ENCODE peak calls at places on chromosomes 16 and 17, in ten cellular contexts. One of them, this sample, is unnamed.

GRCh38 chr16:88366032-88366703 is 16.6 kb upstream of the ZNF469 start:
- DNase-seq in stimulated activated CD8-positive, alpha-beta memory T cell treated with anti-CD3 and anti-CD28 coated beads, Interleukin-4, amount 100 ng/mL, for 24 hours: no peak
- DNase-seq in SW480: no peak
- DNase-seq in kidney: no peak
- DNase-seq in stimulated activated CD4-positive, alpha-beta T cell treated with anti-CD3 and anti-CD28 coated beads, Interleukin-2, amount 100 ng/mL, for 48 hours: no peak
- DNase-seq in activated T-helper 2 cell treated with anti-CD3 and anti-CD28 coated beads, Interferon-gamma antibody, Interleukin-2, Interleukin-4, amounts not matched to agents 10 μg/mL and 5 μg/mL and 100 μg/mL, durations not matched to agents 14 hours and 24 hours and 36 hours: no peak
- DNase-seq in RWPE1: no peak
- DNase-seq in psoas muscle: no peak
- DNase-seq in globus pallidus: no peak
- DNase-seq in left ventricle myocardium inferior: no peak
- DNase-seq in this sample: no peak

GRCh38 chr16:72172105-72173034 is at the start of gene PMFBP1:
- DNase-seq in stimulated activated CD4-positive, alpha-beta T cell treated with anti-CD3 and anti-CD28 coated beads, Interleukin-2, amount 100 ng/mL, for 48 hours: peak
- DNase-seq in SW480: peak
- DNase-seq in left ventricle myocardium inferior: no peak
- DNase-seq in psoas muscle: no peak
- DNase-seq in kidney: no peak
- DNase-seq in stimulated activated CD8-positive, alpha-beta memory T cell treated with anti-CD3 and anti-CD28 coated beads, Interleukin-4, amount 100 ng/mL, for 24 hours: no peak
- DNase-seq in globus pallidus: peak
- DNase-seq in RWPE1: peak
- DNase-seq in activated T-helper 2 cell treated with anti-CD3 and anti-CD28 coated beads, Interferon-gamma antibody, Interleukin-2, Interleukin-4, amounts not matched to agents 10 μg/mL and 5 μg/mL and 100 μg/mL, durations not matched to agents 14 hours and 24 hours and 36 hours: peak
- DNase-seq in this sample: no peak

GRCh38 chr16:50627419-50627818 is 53.7 kb downstream of the SNX20 start:
- DNase-seq in stimulated activated CD8-positive, alpha-beta memory T cell treated with anti-CD3 and anti-CD28 coated beads, Interleukin-4, amount 100 ng/mL, for 24 hours: peak
- DNase-seq in SW480: no peak
- DNase-seq in stimulated activated CD4-positive, alpha-beta T cell treated with anti-CD3 and anti-CD28 coated beads, Interleukin-2, amount 100 ng/mL, for 48 hours: peak
- DNase-seq in activated T-helper 2 cell treated with anti-CD3 and anti-CD28 coated beads, Interferon-gamma antibody, Interleukin-2, Interleukin-4, amounts not matched to agents 10 μg/mL and 5 μg/mL and 100 μg/mL, durations not matched to agents 14 hours and 24 hours and 36 hours: peak
- DNase-seq in globus pallidus: no peak
- DNase-seq in kidney: peak
- DNase-seq in psoas muscle: no peak
- DNase-seq in RWPE1: no peak
- DNase-seq in left ventricle myocardium inferior: peak
- DNase-seq in this sample: peak

GRCh38 chr16:82788919-82789318 is 162.2 kb downstream of the CDH13 start:
- DNase-seq in SW480: no peak
- DNase-seq in kidney: no peak
- DNase-seq in RWPE1: no peak
- DNase-seq in stimulated activated CD8-positive, alpha-beta memory T cell treated with anti-CD3 and anti-CD28 coated beads, Interleukin-4, amount 100 ng/mL, for 24 hours: no peak
- DNase-seq in activated T-helper 2 cell treated with anti-CD3 and anti-CD28 coated beads, Interferon-gamma antibody, Interleukin-2, Interleukin-4, amounts not matched to agents 10 μg/mL and 5 μg/mL and 100 μg/mL, durations not matched to agents 14 hours and 24 hours and 36 hours: no peak
- DNase-seq in psoas muscle: no peak
- DNase-seq in stimulated activated CD4-positive, alpha-beta T cell treated with anti-CD3 and anti-CD28 coated beads, Interleukin-2, amount 100 ng/mL, for 48 hours: no peak
- DNase-seq in globus pallidus: no peak
- DNase-seq in left ventricle myocardium inferior: no peak
- DNase-seq in this sample: no peak

GRCh38 chr16:53732296-53732929 is 28.5 kb downstream of the FTO start:
- DNase-seq in SW480: no peak
- DNase-seq in RWPE1: peak
- DNase-seq in psoas muscle: no peak
- DNase-seq in left ventricle myocardium inferior: no peak
- DNase-seq in kidney: no peak
- DNase-seq in stimulated activated CD8-positive, alpha-beta memory T cell treated with anti-CD3 and anti-CD28 coated beads, Interleukin-4, amount 100 ng/mL, for 24 hours: no peak
- DNase-seq in globus pallidus: no peak
- DNase-seq in stimulated activated CD4-positive, alpha-beta T cell treated with anti-CD3 and anti-CD28 coated beads, Interleukin-2, amount 100 ng/mL, for 48 hours: no peak
- DNase-seq in activated T-helper 2 cell treated with anti-CD3 and anti-CD28 coated beads, Interferon-gamma antibody, Interleukin-2, Interleukin-4, amounts not matched to agents 10 μg/mL and 5 μg/mL and 100 μg/mL, durations not matched to agents 14 hours and 24 hours and 36 hours: no peak
- DNase-seq in this sample: no peak

GRCh38 chr17:45740553-45741330 is 43.4 kb upstream of the CRHR1 start:
- DNase-seq in left ventricle myocardium inferior: no peak
- DNase-seq in SW480: peak
- DNase-seq in stimulated activated CD8-positive, alpha-beta memory T cell treated with anti-CD3 and anti-CD28 coated beads, Interleukin-4, amount 100 ng/mL, for 24 hours: peak
- DNase-seq in stimulated activated CD4-positive, alpha-beta T cell treated with anti-CD3 and anti-CD28 coated beads, Interleukin-2, amount 100 ng/mL, for 48 hours: peak
- DNase-seq in globus pallidus: peak
- DNase-seq in RWPE1: peak
- DNase-seq in psoas muscle: peak
- DNase-seq in activated T-helper 2 cell treated with anti-CD3 and anti-CD28 coated beads, Interferon-gamma antibody, Interleukin-2, Interleukin-4, amounts not matched to agents 10 μg/mL and 5 μg/mL and 100 μg/mL, durations not matched to agents 14 hours and 24 hours and 36 hours: peak
- DNase-seq in kidney: peak
- DNase-seq in this sample: no peak

GRCh38 chr16:2767891-2768290 is 9.2 kb downstream of the ELOB start:
- DNase-seq in left ventricle myocardium inferior: no peak
- DNase-seq in globus pallidus: no peak
- DNase-seq in stimulated activated CD8-positive, alpha-beta memory T cell treated with anti-CD3 and anti-CD28 coated beads, Interleukin-4, amount 100 ng/mL, for 24 hours: no peak
- DNase-seq in RWPE1: no peak
- DNase-seq in psoas muscle: no peak
- DNase-seq in SW480: no peak
- DNase-seq in activated T-helper 2 cell treated with anti-CD3 and anti-CD28 coated beads, Interferon-gamma antibody, Interleukin-2, Interleukin-4, amounts not matched to agents 10 μg/mL and 5 μg/mL and 100 μg/mL, durations not matched to agents 14 hours and 24 hours and 36 hours: no peak
- DNase-seq in kidney: peak
- DNase-seq in stimulated activated CD4-positive, alpha-beta T cell treated with anti-CD3 and anti-CD28 coated beads, Interleukin-2, amount 100 ng/mL, for 48 hours: no peak
- DNase-seq in this sample: no peak

GRCh38 chr17:29972277-29972676 is 30.8 kb downstream of the EFCAB5 start:
- DNase-seq in kidney: no peak
- DNase-seq in SW480: no peak
- DNase-seq in psoas muscle: no peak
- DNase-seq in RWPE1: no peak
- DNase-seq in stimulated activated CD4-positive, alpha-beta T cell treated with anti-CD3 and anti-CD28 coated beads, Interleukin-2, amount 100 ng/mL, for 48 hours: no peak
- DNase-seq in globus pallidus: no peak
- DNase-seq in left ventricle myocardium inferior: no peak
- DNase-seq in stimulated activated CD8-positive, alpha-beta memory T cell treated with anti-CD3 and anti-CD28 coated beads, Interleukin-4, amount 100 ng/mL, for 24 hours: no peak
- DNase-seq in activated T-helper 2 cell treated with anti-CD3 and anti-CD28 coated beads, Interferon-gamma antibody, Interleukin-2, Interleukin-4, amounts not matched to agents 10 μg/mL and 5 μg/mL and 100 μg/mL, durations not matched to agents 14 hours and 24 hours and 36 hours: no peak
- DNase-seq in this sample: no peak

GRCh38 chr17:48577330-48577945 is 712 bp downstream of the HOXB4 start:
- DNase-seq in stimulated activated CD8-positive, alpha-beta memory T cell treated with anti-CD3 and anti-CD28 coated beads, Interleukin-4, amount 100 ng/mL, for 24 hours: no peak
- DNase-seq in psoas muscle: no peak
- DNase-seq in activated T-helper 2 cell treated with anti-CD3 and anti-CD28 coated beads, Interferon-gamma antibody, Interleukin-2, Interleukin-4, amounts not matched to agents 10 μg/mL and 5 μg/mL and 100 μg/mL, durations not matched to agents 14 hours and 24 hours and 36 hours: no peak
- DNase-seq in globus pallidus: no peak
- DNase-seq in SW480: peak
- DNase-seq in left ventricle myocardium inferior: no peak
- DNase-seq in RWPE1: no peak
- DNase-seq in stimulated activated CD4-positive, alpha-beta T cell treated with anti-CD3 and anti-CD28 coated beads, Interleukin-2, amount 100 ng/mL, for 48 hours: no peak
- DNase-seq in kidney: peak
- DNase-seq in this sample: no peak

GRCh38 chr17:41600318-41600717 is 12.2 kb downstream of the KRT16 start:
- DNase-seq in globus pallidus: no peak
- DNase-seq in RWPE1: no peak
- DNase-seq in left ventricle myocardium inferior: no peak
- DNase-seq in stimulated activated CD8-positive, alpha-beta memory T cell treated with anti-CD3 and anti-CD28 coated beads, Interleukin-4, amount 100 ng/mL, for 24 hours: no peak
- DNase-seq in SW480: no peak
- DNase-seq in kidney: no peak
- DNase-seq in psoas muscle: no peak
- DNase-seq in activated T-helper 2 cell treated with anti-CD3 and anti-CD28 coated beads, Interferon-gamma antibody, Interleukin-2, Interleukin-4, amounts not matched to agents 10 μg/mL and 5 μg/mL and 100 μg/mL, durations not matched to agents 14 hours and 24 hours and 36 hours: no peak
- DNase-seq in stimulated activated CD4-positive, alpha-beta T cell treated with anti-CD3 and anti-CD28 coated beads, Interleukin-2, amount 100 ng/mL, for 48 hours: no peak
- DNase-seq in this sample: no peak

GRCh38 chr16:58024673-58025350 is 742 bp upstream of the MMP15 start:
- DNase-seq in stimulated activated CD4-positive, alpha-beta T cell treated with anti-CD3 and anti-CD28 coated beads, Interleukin-2, amount 100 ng/mL, for 48 hours: no peak
- DNase-seq in stimulated activated CD8-positive, alpha-beta memory T cell treated with anti-CD3 and anti-CD28 coated beads, Interleukin-4, amount 100 ng/mL, for 24 hours: no peak
- DNase-seq in RWPE1: no peak
- DNase-seq in SW480: peak
- DNase-seq in left ventricle myocardium inferior: peak
- DNase-seq in globus pallidus: no peak
- DNase-seq in kidney: peak
- DNase-seq in activated T-helper 2 cell treated with anti-CD3 and anti-CD28 coated beads, Interferon-gamma antibody, Interleukin-2, Interleukin-4, amounts not matched to agents 10 μg/mL and 5 μg/mL and 100 μg/mL, durations not matched to agents 14 hours and 24 hours and 36 hours: no peak
- DNase-seq in psoas muscle: peak
- DNase-seq in this sample: no peak

GRCh38 chr17:50050431-50051032 is 5.4 kb upstream of the ITGA3 start:
- DNase-seq in SW480: no peak
- DNase-seq in left ventricle myocardium inferior: no peak
- DNase-seq in stimulated activated CD4-positive, alpha-beta T cell treated with anti-CD3 and anti-CD28 coated beads, Interleukin-2, amount 100 ng/mL, for 48 hours: no peak
- DNase-seq in globus pallidus: no peak
- DNase-seq in kidney: peak
- DNase-seq in RWPE1: no peak
- DNase-seq in psoas muscle: peak
- DNase-seq in stimulated activated CD8-positive, alpha-beta memory T cell treated with anti-CD3 and anti-CD28 coated beads, Interleukin-4, amount 100 ng/mL, for 24 hours: no peak
- DNase-seq in activated T-helper 2 cell treated with anti-CD3 and anti-CD28 coated beads, Interferon-gamma antibody, Interleukin-2, Interleukin-4, amounts not matched to agents 10 μg/mL and 5 μg/mL and 100 μg/mL, durations not matched to agents 14 hours and 24 hours and 36 hours: no peak
- DNase-seq in this sample: no peak

GRCh38 chr16:54318941-54319340 is 32.4 kb upstream of the IRX3 start:
- DNase-seq in RWPE1: peak
- DNase-seq in kidney: no peak
- DNase-seq in left ventricle myocardium inferior: no peak
- DNase-seq in SW480: no peak
- DNase-seq in stimulated activated CD8-positive, alpha-beta memory T cell treated with anti-CD3 and anti-CD28 coated beads, Interleukin-4, amount 100 ng/mL, for 24 hours: no peak
- DNase-seq in psoas muscle: no peak
- DNase-seq in activated T-helper 2 cell treated with anti-CD3 and anti-CD28 coated beads, Interferon-gamma antibody, Interleukin-2, Interleukin-4, amounts not matched to agents 10 μg/mL and 5 μg/mL and 100 μg/mL, durations not matched to agents 14 hours and 24 hours and 36 hours: no peak
- DNase-seq in globus pallidus: no peak
- DNase-seq in stimulated activated CD4-positive, alpha-beta T cell treated with anti-CD3 and anti-CD28 coated beads, Interleukin-2, amount 100 ng/mL, for 48 hours: no peak
- DNase-seq in this sample: no peak

GRCh38 chr17:76466775-76467130 is 650 bp upstream of the AANAT start:
- DNase-seq in RWPE1: no peak
- DNase-seq in stimulated activated CD8-positive, alpha-beta memory T cell treated with anti-CD3 and anti-CD28 coated beads, Interleukin-4, amount 100 ng/mL, for 24 hours: no peak
- DNase-seq in left ventricle myocardium inferior: no peak
- DNase-seq in activated T-helper 2 cell treated with anti-CD3 and anti-CD28 coated beads, Interferon-gamma antibody, Interleukin-2, Interleukin-4, amounts not matched to agents 10 μg/mL and 5 μg/mL and 100 μg/mL, durations not matched to agents 14 hours and 24 hours and 36 hours: no peak
- DNase-seq in SW480: no peak
- DNase-seq in psoas muscle: peak
- DNase-seq in globus pallidus: no peak
- DNase-seq in kidney: no peak
- DNase-seq in stimulated activated CD4-positive, alpha-beta T cell treated with anti-CD3 and anti-CD28 coated beads, Interleukin-2, amount 100 ng/mL, for 48 hours: no peak
- DNase-seq in this sample: no peak

GRCh38 chr17:1188812-1189211 is 9.0 kb upstream of the ABR start:
- DNase-seq in activated T-helper 2 cell treated with anti-CD3 and anti-CD28 coated beads, Interferon-gamma antibody, Interleukin-2, Interleukin-4, amounts not matched to agents 10 μg/mL and 5 μg/mL and 100 μg/mL, durations not matched to agents 14 hours and 24 hours and 36 hours: no peak
- DNase-seq in left ventricle myocardium inferior: peak
- DNase-seq in psoas muscle: peak
- DNase-seq in RWPE1: no peak
- DNase-seq in kidney: peak
- DNase-seq in stimulated activated CD4-positive, alpha-beta T cell treated with anti-CD3 and anti-CD28 coated beads, Interleukin-2, amount 100 ng/mL, for 48 hours: no peak
- DNase-seq in SW480: no peak
- DNase-seq in stimulated activated CD8-positive, alpha-beta memory T cell treated with anti-CD3 and anti-CD28 coated beads, Interleukin-4, amount 100 ng/mL, for 24 hours: no peak
- DNase-seq in globus pallidus: peak
- DNase-seq in this sample: no peak

GRCh38 chr16:4087099-4087885 is 28.9 kb downstream of the ADCY9 start:
- DNase-seq in kidney: no peak
- DNase-seq in RWPE1: no peak
- DNase-seq in left ventricle myocardium inferior: no peak
- DNase-seq in psoas muscle: no peak
- DNase-seq in activated T-helper 2 cell treated with anti-CD3 and anti-CD28 coated beads, Interferon-gamma antibody, Interleukin-2, Interleukin-4, amounts not matched to agents 10 μg/mL and 5 μg/mL and 100 μg/mL, durations not matched to agents 14 hours and 24 hours and 36 hours: no peak
- DNase-seq in globus pallidus: no peak
- DNase-seq in stimulated activated CD8-positive, alpha-beta memory T cell treated with anti-CD3 and anti-CD28 coated beads, Interleukin-4, amount 100 ng/mL, for 24 hours: no peak
- DNase-seq in SW480: no peak
- DNase-seq in stimulated activated CD4-positive, alpha-beta T cell treated with anti-CD3 and anti-CD28 coated beads, Interleukin-2, amount 100 ng/mL, for 48 hours: no peak
- DNase-seq in this sample: no peak

GRCh38 chr17:66939461-66940114 is 24.9 kb upstream of the CACNG4 start:
- DNase-seq in kidney: no peak
- DNase-seq in stimulated activated CD4-positive, alpha-beta T cell treated with anti-CD3 and anti-CD28 coated beads, Interleukin-2, amount 100 ng/mL, for 48 hours: no peak
- DNase-seq in psoas muscle: no peak
- DNase-seq in RWPE1: no peak
- DNase-seq in globus pallidus: no peak
- DNase-seq in left ventricle myocardium inferior: no peak
- DNase-seq in SW480: no peak
- DNase-seq in activated T-helper 2 cell treated with anti-CD3 and anti-CD28 coated beads, Interferon-gamma antibody, Interleukin-2, Interleukin-4, amounts not matched to agents 10 μg/mL and 5 μg/mL and 100 μg/mL, durations not matched to agents 14 hours and 24 hours and 36 hours: no peak
- DNase-seq in stimulated activated CD8-positive, alpha-beta memory T cell treated with anti-CD3 and anti-CD28 coated beads, Interleukin-4, amount 100 ng/mL, for 24 hours: no peak
- DNase-seq in this sample: no peak

GRCh38 chr17:34990921-34991365 is 10.6 kb downstream of the LIG3 start:
- DNase-seq in psoas muscle: no peak
- DNase-seq in globus pallidus: no peak
- DNase-seq in stimulated activated CD8-positive, alpha-beta memory T cell treated with anti-CD3 and anti-CD28 coated beads, Interleukin-4, amount 100 ng/mL, for 24 hours: no peak
- DNase-seq in activated T-helper 2 cell treated with anti-CD3 and anti-CD28 coated beads, Interferon-gamma antibody, Interleukin-2, Interleukin-4, amounts not matched to agents 10 μg/mL and 5 μg/mL and 100 μg/mL, durations not matched to agents 14 hours and 24 hours and 36 hours: no peak
- DNase-seq in RWPE1: no peak
- DNase-seq in kidney: no peak
- DNase-seq in stimulated activated CD4-positive, alpha-beta T cell treated with anti-CD3 and anti-CD28 coated beads, Interleukin-2, amount 100 ng/mL, for 48 hours: no peak
- DNase-seq in SW480: no peak
- DNase-seq in left ventricle myocardium inferior: no peak
- DNase-seq in this sample: no peak

GRCh38 chr16:66366433-66367299 is at the start of gene CDH5:
- DNase-seq in kidney: peak
- DNase-seq in stimulated activated CD4-positive, alpha-beta T cell treated with anti-CD3 and anti-CD28 coated beads, Interleukin-2, amount 100 ng/mL, for 48 hours: no peak
- DNase-seq in activated T-helper 2 cell treated with anti-CD3 and anti-CD28 coated beads, Interferon-gamma antibody, Interleukin-2, Interleukin-4, amounts not matched to agents 10 μg/mL and 5 μg/mL and 100 μg/mL, durations not matched to agents 14 hours and 24 hours and 36 hours: no peak
- DNase-seq in RWPE1: no peak
- DNase-seq in stimulated activated CD8-positive, alpha-beta memory T cell treated with anti-CD3 and anti-CD28 coated beads, Interleukin-4, amount 100 ng/mL, for 24 hours: no peak
- DNase-seq in SW480: no peak
- DNase-seq in globus pallidus: no peak
- DNase-seq in psoas muscle: peak
- DNase-seq in left ventricle myocardium inferior: peak
- DNase-seq in this sample: no peak

GRCh38 chr17:79354173-79354820 is 256.6 kb downstream of the RBFOX3 start:
- DNase-seq in stimulated activated CD4-positive, alpha-beta T cell treated with anti-CD3 and anti-CD28 coated beads, Interleukin-2, amount 100 ng/mL, for 48 hours: no peak
- DNase-seq in RWPE1: no peak
- DNase-seq in kidney: peak
- DNase-seq in left ventricle myocardium inferior: no peak
- DNase-seq in globus pallidus: no peak
- DNase-seq in stimulated activated CD8-positive, alpha-beta memory T cell treated with anti-CD3 and anti-CD28 coated beads, Interleukin-4, amount 100 ng/mL, for 24 hours: no peak
- DNase-seq in activated T-helper 2 cell treated with anti-CD3 and anti-CD28 coated beads, Interferon-gamma antibody, Interleukin-2, Interleukin-4, amounts not matched to agents 10 μg/mL and 5 μg/mL and 100 μg/mL, durations not matched to agents 14 hours and 24 hours and 36 hours: no peak
- DNase-seq in psoas muscle: peak
- DNase-seq in SW480: no peak
- DNase-seq in this sample: no peak

GRCh38 chr16:46673320-46674013 is 15.5 kb downstream of the VPS35 start:
- DNase-seq in SW480: peak
- DNase-seq in stimulated activated CD4-positive, alpha-beta T cell treated with anti-CD3 and anti-CD28 coated beads, Interleukin-2, amount 100 ng/mL, for 48 hours: peak
- DNase-seq in kidney: no peak
- DNase-seq in left ventricle myocardium inferior: no peak
- DNase-seq in RWPE1: peak
- DNase-seq in stimulated activated CD8-positive, alpha-beta memory T cell treated with anti-CD3 and anti-CD28 coated beads, Interleukin-4, amount 100 ng/mL, for 24 hours: no peak
- DNase-seq in activated T-helper 2 cell treated with anti-CD3 and anti-CD28 coated beads, Interferon-gamma antibody, Interleukin-2, Interleukin-4, amounts not matched to agents 10 μg/mL and 5 μg/mL and 100 μg/mL, durations not matched to agents 14 hours and 24 hours and 36 hours: peak
- DNase-seq in globus pallidus: peak
- DNase-seq in psoas muscle: no peak
- DNase-seq in this sample: peak

GRCh38 chr16:77555101-77555500 is 120.3 kb upstream of the ADAMTS18 start:
- DNase-seq in globus pallidus: no peak
- DNase-seq in stimulated activated CD4-positive, alpha-beta T cell treated with anti-CD3 and anti-CD28 coated beads, Interleukin-2, amount 100 ng/mL, for 48 hours: no peak
- DNase-seq in stimulated activated CD8-positive, alpha-beta memory T cell treated with anti-CD3 and anti-CD28 coated beads, Interleukin-4, amount 100 ng/mL, for 24 hours: no peak
- DNase-seq in activated T-helper 2 cell treated with anti-CD3 and anti-CD28 coated beads, Interferon-gamma antibody, Interleukin-2, Interleukin-4, amounts not matched to agents 10 μg/mL and 5 μg/mL and 100 μg/mL, durations not matched to agents 14 hours and 24 hours and 36 hours: no peak
- DNase-seq in kidney: no peak
- DNase-seq in left ventricle myocardium inferior: no peak
- DNase-seq in SW480: no peak
- DNase-seq in psoas muscle: no peak
- DNase-seq in RWPE1: no peak
- DNase-seq in this sample: no peak

GRCh38 chr17:44749076-44750020 is 9.4 kb upstream of the ADAM11 start:
- DNase-seq in stimulated activated CD8-positive, alpha-beta memory T cell treated with anti-CD3 and anti-CD28 coated beads, Interleukin-4, amount 100 ng/mL, for 24 hours: no peak
- DNase-seq in kidney: no peak
- DNase-seq in globus pallidus: no peak
- DNase-seq in activated T-helper 2 cell treated with anti-CD3 and anti-CD28 coated beads, Interferon-gamma antibody, Interleukin-2, Interleukin-4, amounts not matched to agents 10 μg/mL and 5 μg/mL and 100 μg/mL, durations not matched to agents 14 hours and 24 hours and 36 hours: no peak
- DNase-seq in left ventricle myocardium inferior: peak
- DNase-seq in psoas muscle: no peak
- DNase-seq in RWPE1: no peak
- DNase-seq in stimulated activated CD4-positive, alpha-beta T cell treated with anti-CD3 and anti-CD28 coated beads, Interleukin-2, amount 100 ng/mL, for 48 hours: no peak
- DNase-seq in SW480: no peak
- DNase-seq in this sample: no peak